ENCODE peak calls at places on chromosomes 5 and 9, in four cellular contexts. J is HepG2, R is GM12878, Z is H1. X is an unnamed sample.

GRCh38 chr9:137150485-137151060 is 11.6 kb downstream of the GRIN1 start:
- DNase-seq in J (peak; percentile 84), R (no peak), Z (no peak), X (peak; percentile 76)

GRCh38 chr9:2000314-2000713 is 14.8 kb upstream of the SMARCA2 start:
- DNase-seq in J (no peak), R (no peak), Z (no peak), X (no peak)

GRCh38 chr5:93461751-93462150 is 119.3 kb downstream of the NR2F1-AS1 start:
- DNase-seq in J (no peak), R (no peak), Z (no peak), X (no peak)

GRCh38 chr9:127974002-127974768 is 6.6 kb downstream of the EEIG1 start:
- DNase-seq in J (no peak), R (no peak), Z (no peak), X (no peak)

GRCh38 chr9:20292002-20292401 is 330.3 kb downstream of the MLLT3 start:
- DNase-seq in J (peak; percentile 30), R (no peak), Z (no peak), X (peak; percentile 33)

GRCh38 chr5:16480821-16481538 is 15.4 kb upstream of the ZNF622 start:
- DNase-seq in J (no peak), R (no peak), Z (no peak), X (no peak)

GRCh38 chr5:108380531-108381021 is 1.3 kb downstream of the FBXL17 start:
- DNase-seq in J (peak; percentile 18), R (peak; percentile 43), Z (no peak), X (peak; percentile 33)

GRCh38 chr9:136539427-136540412 is 6.1 kb downstream of the NOTCH1 start:
- DNase-seq in J (no peak), R (peak; percentile 70), Z (no peak), X (no peak)

GRCh38 chr9:88433583-88434240 is 45.5 kb downstream of the SPIN1 start:
- DNase-seq in J (no peak), R (no peak), Z (no peak), X (no peak)

GRCh38 chr9:112535811-112536210 is 49.2 kb downstream of the KIAA1958 start:
- DNase-seq in J (no peak), R (no peak), Z (no peak), X (no peak)

GRCh38 chr9:4167728-4168127 is 132.1 kb downstream of the GLIS3 start:
- DNase-seq in J (no peak), R (no peak), Z (no peak), X (no peak)

GRCh38 chr5:114146398-114146797 is 215.5 kb upstream of the KCNN2 start:
- DNase-seq in J (no peak), R (no peak), Z (no peak), X (no peak)

GRCh38 chr9:129875181-129875611 is 39.9 kb downstream of the USP20 start:
- DNase-seq in J (no peak), R (no peak), Z (no peak), X (no peak)

GRCh38 chr9:131676431-131676972 is 63.4 kb downstream of the RAPGEF1 start:
- DNase-seq in J (no peak), R (peak; percentile 51), Z (no peak), X (no peak)

GRCh38 chr9:126016579-126017290 is 269.6 kb downstream of the PBX3 start:
- DNase-seq in J (no peak), R (no peak), Z (no peak), X (no peak)

GRCh38 chr5:91528831-91529230 is 145.7 kb upstream of the ARRDC3 start:
- DNase-seq in J (no peak), R (no peak), Z (no peak), X (no peak)

GRCh38 chr9:469672-470040 is 255.0 kb downstream of the DOCK8 start:
- DNase-seq in J (no peak), R (no peak), Z (no peak), X (peak; percentile 50)

GRCh38 chr9:94298949-94299599 is 29.4 kb downstream of the NUTM2F start:
- DNase-seq in J (no peak), R (no peak), Z (no peak), X (no peak)

GRCh38 chr5:130652178-130652577 is 512.9 kb downstream of the HINT1 start:
- DNase-seq in J (no peak), R (no peak), Z (no peak), X (no peak)

GRCh38 chr9:99003308-99003707 is 59.6 kb downstream of the COL15A1 start:
- DNase-seq in J (no peak), R (no peak), Z (no peak), X (no peak)

GRCh38 chr5:127863610-127864395 is 160.6 kb downstream of the CCDC192 start:
- DNase-seq in J (no peak), R (no peak), Z (no peak), X (no peak)

GRCh38 chr5:120517607-120518252 is 53.6 kb downstream of the PRR16 start:
- DNase-seq in J (no peak), R (no peak), Z (no peak), X (no peak)

GRCh38 chr5:120510994-120511686 is 47.0 kb downstream of the PRR16 start:
- DNase-seq in J (no peak), R (no peak), Z (no peak), X (no peak)

GRCh38 chr5:120512757-120513650 is 48.9 kb downstream of the PRR16 start:
- DNase-seq in J (no peak), R (no peak), Z (no peak), X (no peak)

GRCh38 chr5:120512068-120512467 is 48.0 kb downstream of the PRR16 start:
- DNase-seq in J (no peak), R (no peak), Z (peak; percentile 47), X (peak; percentile 62)

GRCh38 chr5:120516799-120517198 is 52.7 kb downstream of the PRR16 start:
- DNase-seq in J (no peak), R (no peak), Z (no peak), X (no peak)
- TF ChIP-seq SUZ12 in J (no peak), R (no peak), Z (no peak), X (no peak)

GRCh38 chr9:113654605-113655193 is 191.2 kb downstream of the RGS3 start:
- DNase-seq in J (no peak), R (no peak), Z (no peak), X (no peak)
- TF ChIP-seq YY1 in J (no peak), R (no peak), Z (no peak), X (no peak)

GRCh38 chr9:77403244-77403643 is 225.9 kb downstream of the VPS13A start:
- DNase-seq in J (no peak), R (no peak), Z (no peak), X (no peak)
- TF ChIP-seq ZNF274 in J (no peak), R (no peak), Z (no peak), X (no peak)

GRCh38 chr9:118938581-118938980 is 430.7 kb downstream of the BRINP1 start:
- DNase-seq in J (no peak), R (no peak), Z (no peak), X (no peak)

DNA sequence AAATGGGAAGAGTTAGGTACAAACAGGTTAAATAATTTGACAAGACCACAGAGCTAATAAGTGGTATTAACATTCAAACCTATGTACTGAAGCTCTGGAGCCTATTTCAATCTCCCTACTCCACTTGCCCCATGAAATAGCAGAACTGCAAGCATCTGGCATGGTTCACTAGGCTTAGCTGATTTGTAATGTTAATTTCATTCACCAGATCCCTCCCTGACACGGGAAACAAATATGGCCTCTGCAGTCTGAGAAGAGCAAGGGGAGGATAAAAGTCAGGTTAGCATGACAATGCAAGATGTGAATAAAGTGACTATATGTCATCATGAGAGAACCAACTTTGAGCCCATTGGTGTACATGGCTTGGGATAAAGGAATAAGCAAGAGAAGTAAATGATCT is 428.8 kb downstream of the BRINP1 start:
- DNase-seq in J (no peak), R (no peak), Z (no peak), X (peak; percentile 36)
- TF ChIP-seq SUZ12 in J (no peak), R (no peak), Z (no peak), X (no peak)